ENCODE peak calls at places on chromosomes 11 and 22, in nine cellular contexts. A, U, G, Q, H, P, S, D and N are unnamed samples.

GRCh38 chr11:13429836-13430235 is 33.2 kb downstream of the BTBD10 start:
- DNase-seq in A (no peak), U (no peak), G (no peak), Q (no peak), H (no peak), P (no peak), S (no peak), D (no peak), N (no peak)

GRCh38 chr11:87144266-87144665 is 106.5 kb downstream of the TMEM135 start:
- DNase-seq in A (no peak), U (no peak), G (no peak), Q (no peak), H (no peak), P (no peak), S (no peak), D (no peak), N (no peak)

GRCh38 chr11:100861221-100861620 is 174.1 kb downstream of the ARHGAP42 start:
- DNase-seq in A (no peak), U (no peak), G (no peak), Q (no peak), H (no peak), P (no peak), S (no peak), D (no peak), N (no peak)

GRCh38 chr22:29784451-29785361 is 17.5 kb downstream of the UQCR10 start:
- DNase-seq in A (peak), U (peak), G (peak), Q (no peak), H (peak), P (no peak), S (no peak), D (no peak), N (peak)

GRCh38 chr22:22019659-22020424 is 37.3 kb upstream of the TOP3B start:
- DNase-seq in A (no peak), U (no peak), G (no peak), Q (no peak), H (no peak), P (no peak), S (no peak), D (no peak), N (no peak)

GRCh38 chr11:134597452-134597851 is 185.4 kb upstream of the B3GAT1 start:
- DNase-seq in A (no peak), U (no peak), G (no peak), Q (peak), H (no peak), P (no peak), S (no peak), D (no peak), N (no peak)

GRCh38 chr11:46675288-46675851 is 25.0 kb downstream of the ARHGAP1 start:
- DNase-seq in A (peak), U (peak), G (peak), Q (no peak), H (peak), P (no peak), S (no peak), D (no peak), N (peak)

GRCh38 chr11:3165152-3165705 is at the start of gene OSBPL5:
- DNase-seq in A (peak), U (peak), G (peak), Q (peak), H (peak), P (peak), S (no peak), D (peak), N (peak)

GRCh38 chr11:75689861-75690641 is 21.2 kb upstream of the MAP6 start:
- DNase-seq in A (no peak), U (no peak), G (no peak), Q (no peak), H (no peak), P (peak), S (peak), D (no peak), N (no peak)

GRCh38 chr11:69339916-69340565 is 46.1 kb downstream of the MYEOV start:
- DNase-seq in A (no peak), U (no peak), G (no peak), Q (peak), H (no peak), P (peak), S (no peak), D (no peak), N (no peak)

GRCh38 chr11:86919557-86920210 is 35.5 kb downstream of the FZD4 start:
- DNase-seq in A (no peak), U (peak), G (no peak), Q (no peak), H (no peak), P (peak), S (peak), D (peak), N (peak)

GRCh38 chr22:33832558-33833151 is 87.6 kb downstream of the LARGE1 start:
- DNase-seq in A (peak), U (peak), G (peak), Q (no peak), H (no peak), P (no peak), S (no peak), D (no peak), N (no peak)

GRCh38 chr11:85182437-85183109 is 444.6 kb downstream of the DLG2 start:
- DNase-seq in A (no peak), U (no peak), G (no peak), Q (no peak), H (no peak), P (no peak), S (peak), D (peak), N (peak)

GRCh38 chr11:3006505-3007260 is 14.6 kb upstream of the NAP1L4 start:
- DNase-seq in A (no peak), U (no peak), G (no peak), Q (peak), H (no peak), P (peak), S (no peak), D (no peak), N (no peak)

GRCh38 chr22:29328566-29329500 is 13.3 kb upstream of the RASL10A start:
- DNase-seq in A (no peak), U (no peak), G (no peak), Q (no peak), H (no peak), P (no peak), S (no peak), D (no peak), N (no peak)

GRCh38 chr22:43260346-43260745 is 73.4 kb upstream of the TTLL12 start:
- DNase-seq in A (no peak), U (no peak), G (no peak), Q (no peak), H (no peak), P (no peak), S (no peak), D (no peak), N (no peak)

GRCh38 chr11:105429421-105429965 is 180.4 kb upstream of the GRIA4 start:
- DNase-seq in A (no peak), U (no peak), G (no peak), Q (no peak), H (no peak), P (no peak), S (no peak), D (no peak), N (no peak)

GRCh38 chr11:46860218-46860617 is 14.1 kb upstream of the CKAP5 start:
- DNase-seq in A (no peak), U (no peak), G (no peak), Q (no peak), H (no peak), P (no peak), S (no peak), D (no peak), N (no peak)

GRCh38 chr11:69485337-69486041 is 4.0 kb downstream of the LINC01488 start:
- DNase-seq in A (no peak), U (no peak), G (peak), Q (no peak), H (no peak), P (no peak), S (no peak), D (no peak), N (no peak)

GRCh38 chr22:30094804-30095203 is 14.5 kb downstream of the HORMAD2 start:
- DNase-seq in A (no peak), U (no peak), G (no peak), Q (no peak), H (no peak), P (no peak), S (no peak), D (no peak), N (no peak)

GRCh38 chr11:106644824-106645223 is 373.5 kb downstream of the GUCY1A2 start:
- DNase-seq in A (no peak), U (peak), G (no peak), Q (no peak), H (no peak), P (no peak), S (no peak), D (no peak), N (no peak)

GRCh38 chr11:8604078-8604723 is 10.2 kb upstream of the STK33 start:
- DNase-seq in A (peak), U (peak), G (peak), Q (peak), H (peak), P (peak), S (peak), D (peak), N (peak)

GRCh38 chr11:76041208-76041607 is 165.1 kb downstream of the WNT11 start:
- DNase-seq in A (no peak), U (no peak), G (no peak), Q (no peak), H (no peak), P (no peak), S (no peak), D (no peak), N (no peak)

GRCh38 chr11:34313099-34313517 is 44.7 kb downstream of the ABTB2 start:
- DNase-seq in A (peak), U (peak), G (no peak), Q (no peak), H (no peak), P (peak), S (peak), D (no peak), N (peak)

GRCh38 chr22:42145175-42145574 is 14.6 kb upstream of the CYP2D6 start:
- DNase-seq in A (no peak), U (no peak), G (no peak), Q (no peak), H (no peak), P (no peak), S (no peak), D (no peak), N (no peak)

GRCh38 chr11:120471131-120471530 is 40.4 kb upstream of the GRIK4 start:
- DNase-seq in A (no peak), U (peak), G (no peak), Q (no peak), H (no peak), P (no peak), S (no peak), D (no peak), N (peak)

GRCh38 chr11:135027461-135027860 is 615.4 kb upstream of the B3GAT1 start:
- DNase-seq in A (no peak), U (peak), G (no peak), Q (no peak), H (no peak), P (peak), S (peak), D (peak), N (peak)

GRCh38 chr11:16512163-16512562 is 155.8 kb upstream of the SOX6 start:
- DNase-seq in A (no peak), U (no peak), G (no peak), Q (no peak), H (no peak), P (no peak), S (no peak), D (no peak), N (no peak)

GRCh38 chr11:72543849-72544535 is 109.7 kb upstream of the CLPB start:
- DNase-seq in A (no peak), U (no peak), G (no peak), Q (no peak), H (no peak), P (peak), S (peak), D (no peak), N (no peak)

GRCh38 chr22:33625959-33626358 is 294.3 kb downstream of the LARGE1 start:
- DNase-seq in A (no peak), U (no peak), G (no peak), Q (no peak), H (no peak), P (no peak), S (no peak), D (no peak), N (no peak)

GRCh38 chr11:120511116-120511803 is at the start of gene GRIK4:
- DNase-seq in A (peak), U (peak), G (peak), Q (peak), H (peak), P (peak), S (peak), D (peak), N (peak)

GRCh38 chr11:61541568-61541967 is 33.0 kb downstream of the LRRC10B start:
- DNase-seq in A (no peak), U (peak), G (no peak), Q (no peak), H (peak), P (no peak), S (peak), D (peak), N (peak)

GRCh38 chr11:108117746-108118371 is 3.5 kb upstream of the ACAT1 start:
- DNase-seq in A (no peak), U (peak), G (no peak), Q (no peak), H (no peak), P (no peak), S (peak), D (no peak), N (peak)

GRCh38 chr11:46351606-46352005 is 4.3 kb downstream of the DGKZ start:
- DNase-seq in A (no peak), U (no peak), G (no peak), Q (no peak), H (no peak), P (no peak), S (no peak), D (no peak), N (no peak)

GRCh38 chr22:24046024-24046423 is 34.9 kb downstream of the CABIN1 start:
- DNase-seq in A (no peak), U (no peak), G (no peak), Q (no peak), H (no peak), P (no peak), S (peak), D (no peak), N (no peak)

GRCh38 chr11:72646024-72646423 is 28.2 kb downstream of the PDE2A start:
- DNase-seq in A (no peak), U (no peak), G (no peak), Q (no peak), H (no peak), P (no peak), S (no peak), D (no peak), N (no peak)

GRCh38 chr22:33969052-33969451 is 48.8 kb upstream of the LARGE1 start:
- DNase-seq in A (no peak), U (no peak), G (no peak), Q (no peak), H (no peak), P (no peak), S (no peak), D (no peak), N (no peak)

GRCh38 chr11:66547662-66548009 is 933 bp downstream of the ACTN3 start:
- DNase-seq in A (no peak), U (no peak), G (no peak), Q (no peak), H (no peak), P (no peak), S (no peak), D (peak), N (no peak)

GRCh38 chr11:112499153-112499907 is 238.7 kb upstream of the PLET1 start:
- DNase-seq in A (no peak), U (no peak), G (no peak), Q (no peak), H (no peak), P (no peak), S (no peak), D (peak), N (no peak)

GRCh38 chr11:19329910-19330309 is 89.2 kb upstream of the E2F8 start:
- DNase-seq in A (no peak), U (no peak), G (no peak), Q (no peak), H (no peak), P (no peak), S (no peak), D (no peak), N (no peak)

GRCh38 chr11:19323502-19323901 is 82.8 kb upstream of the E2F8 start:
- DNase-seq in A (no peak), U (peak), G (no peak), Q (no peak), H (no peak), P (no peak), S (no peak), D (no peak), N (no peak)

GRCh38 chr11:19328586-19329311 is 88.0 kb upstream of the E2F8 start:
- DNase-seq in A (no peak), U (no peak), G (no peak), Q (no peak), H (no peak), P (no peak), S (no peak), D (no peak), N (no peak)

GRCh38 chr11:19327280-19327679 is 86.5 kb upstream of the E2F8 start:
- DNase-seq in A (no peak), U (no peak), G (no peak), Q (no peak), H (no peak), P (no peak), S (no peak), D (no peak), N (no peak)

DNA sequence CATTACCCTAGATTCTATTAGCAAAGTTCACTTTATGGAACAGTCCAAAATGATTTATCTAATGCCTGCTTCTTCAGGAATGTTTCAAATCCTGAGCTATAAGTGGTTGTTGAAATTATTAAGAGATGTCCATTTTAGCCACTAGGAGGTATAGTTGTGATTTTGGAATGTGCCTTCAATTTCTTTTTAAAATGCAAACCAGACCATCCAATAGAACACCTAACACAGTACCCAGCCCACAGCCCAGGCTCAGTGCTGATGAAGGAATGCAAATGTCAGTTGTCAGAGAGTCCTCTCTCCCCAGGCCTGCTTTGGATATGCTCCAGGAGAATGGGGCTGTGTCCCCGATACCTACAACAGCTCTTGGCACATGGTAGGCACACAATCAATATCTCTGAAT is 85.8 kb upstream of the E2F8 start:
- DNase-seq in A (no peak), U (peak), G (no peak), Q (no peak), H (no peak), P (no peak), S (no peak), D (no peak), N (peak)
- TF ChIP-seq CTCF in A (no peak), U (peak), G (peak), Q (no peak), H (no peak), P (no peak), S (peak), D (no peak), N (peak)

GRCh38 chr11:44484211-44484610 is 81.3 kb upstream of the CD82 start:
- DNase-seq in A (no peak), U (peak), G (no peak), Q (no peak), H (no peak), P (no peak), S (peak), D (peak), N (peak)
- TF ChIP-seq CTCF in A (no peak), U (peak), G (peak), Q (no peak), H (no peak), P (peak), S (peak), D (no peak), N (peak)

GRCh38 chr11:115624065-115624464 is 119.8 kb upstream of the CADM1 start:
- DNase-seq in A (no peak), U (no peak), G (no peak), Q (no peak), H (no peak), P (no peak), S (no peak), D (no peak), N (no peak)

GRCh38 chr11:115627071-115627470 is 122.9 kb upstream of the CADM1 start:
- DNase-seq in A (no peak), U (no peak), G (no peak), Q (no peak), H (no peak), P (no peak), S (no peak), D (no peak), N (no peak)

GRCh38 chr11:115627666-115628460 is 123.6 kb upstream of the CADM1 start:
- DNase-seq in A (no peak), U (no peak), G (no peak), Q (no peak), H (no peak), P (no peak), S (no peak), D (no peak), N (no peak)

GRCh38 chr11:115629456-115630015 is 125.3 kb upstream of the CADM1 start:
- DNase-seq in A (no peak), U (no peak), G (no peak), Q (no peak), H (no peak), P (no peak), S (no peak), D (no peak), N (no peak)

DNA sequence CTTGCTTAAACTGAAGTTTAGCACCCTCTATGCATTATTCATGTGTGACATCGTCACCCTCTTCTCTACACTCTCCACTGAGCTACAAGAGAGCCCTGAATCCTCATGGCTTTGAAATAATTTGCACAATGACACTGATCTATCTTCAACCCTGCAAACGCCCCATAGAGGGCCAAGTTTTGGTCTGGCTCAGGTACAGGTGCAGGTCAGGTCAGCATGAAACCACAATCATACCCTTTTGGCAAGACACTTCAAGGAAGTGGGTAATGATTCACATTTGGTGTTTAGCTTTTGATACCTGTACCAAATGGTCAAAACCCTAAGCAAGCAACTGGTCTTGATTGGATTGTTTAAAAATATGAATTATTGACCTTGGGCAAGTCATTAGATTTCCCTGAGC is 122.2 kb upstream of the CADM1 start:
- DNase-seq in A (no peak), U (no peak), G (no peak), Q (no peak), H (no peak), P (no peak), S (no peak), D (no peak), N (no peak)
- TF ChIP-seq CTCF in A (no peak), U (no peak), G (no peak), Q (no peak), H (no peak), P (no peak), S (no peak), D (no peak), N (no peak)

GRCh38 chr11:93160808-93161207 is 37.0 kb downstream of the SLC36A4 start:
- DNase-seq in A (no peak), U (peak), G (no peak), Q (no peak), H (no peak), P (no peak), S (no peak), D (no peak), N (no peak)
- TF ChIP-seq CTCF in A (no peak), U (no peak), G (no peak), Q (no peak), H (no peak), P (no peak), S (no peak), D (no peak), N (no peak)

DNA sequence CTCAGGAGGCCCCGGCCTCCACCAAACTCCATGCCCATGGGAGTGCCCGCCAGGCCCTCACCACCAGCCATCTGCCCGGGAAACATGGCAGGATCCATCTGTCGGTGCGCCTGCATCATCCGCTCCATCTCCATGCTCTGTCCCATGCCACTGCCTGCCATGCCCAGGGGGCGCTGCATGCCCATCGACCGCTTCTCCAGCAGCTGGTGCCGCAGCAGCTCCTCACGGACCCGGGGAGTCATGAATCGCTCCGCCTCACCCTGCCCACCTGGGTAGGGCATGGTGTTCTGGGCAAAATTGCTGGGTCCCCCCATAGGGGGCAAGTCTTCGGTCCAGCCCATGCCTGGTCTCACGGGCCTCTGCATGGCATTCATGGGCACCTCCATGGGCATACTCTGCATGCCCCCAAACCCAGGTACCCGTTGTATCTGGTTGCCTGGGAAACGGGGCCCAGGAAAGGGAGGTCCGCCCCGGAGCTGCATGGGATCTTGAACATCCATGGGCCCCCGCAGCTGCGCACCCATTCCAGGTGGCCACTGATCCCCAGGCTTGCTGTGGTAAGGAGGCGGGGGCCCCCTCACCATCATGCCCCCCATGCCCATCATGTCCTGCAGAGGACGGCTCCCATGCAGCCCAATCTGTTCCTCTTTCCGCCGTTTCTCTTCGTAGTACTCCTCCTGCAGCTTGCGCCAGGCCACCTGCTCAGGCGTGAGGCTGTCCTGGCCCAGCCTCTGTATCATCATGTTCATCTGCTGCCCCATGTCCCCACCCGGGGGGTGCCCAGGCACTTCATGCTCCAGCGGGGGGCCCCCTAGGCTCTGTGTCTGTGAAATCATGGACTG is 18.0 kb downstream of the CXCR5 start:
- DNase-seq in A (no peak), U (no peak), G (no peak), Q (no peak), H (no peak), P (no peak), S (no peak), D (no peak), N (no peak)
- TF ChIP-seq CTCF in A (no peak), U (peak), G (no peak), Q (no peak), H (no peak), P (no peak), S (no peak), D (no peak), N (peak)